ENCODE peak calls at places on chromosomes 13 and 19, in five cellular contexts. Q is NCI-H1092, U is HEK293T, X is nucleus accumbens, D is head of caudate nucleus. E is an unnamed sample.

GRCh38 chr19:2540646-2541454 is 64.9 kb downstream of the GADD45B start:
- DNase-seq in X (no peak), Q (no peak), D (no peak), U (no peak), E (no peak)

GRCh38 chr13:101996906-101997408 is 404.9 kb downstream of the FGF14 start:
- DNase-seq in U (no peak), D (no peak), Q (no peak), X (no peak), E (no peak)

GRCh38 chr13:83880275-83881027 is 1.8 kb downstream of the SLITRK1 start:
- DNase-seq in D (peak), U (no peak), X (peak), Q (peak), E (no peak)

GRCh38 chr19:50548191-50549058 is 19.8 kb downstream of the LRRC4B start:
- DNase-seq in U (no peak), X (peak), Q (no peak), D (peak), E (no peak)

GRCh38 chr13:68846663-68847062 is 1261.0 kb upstream of the ATXN8OS start:
- DNase-seq in U (no peak), X (no peak), Q (no peak), D (no peak), E (no peak)

GRCh38 chr19:41341669-41342490 is 11.8 kb downstream of the TGFB1 start:
- DNase-seq in U (no peak), Q (no peak), X (no peak), D (no peak), E (no peak)

GRCh38 chr19:42850981-42851717 is 28.4 kb downstream of the PSG1 start:
- DNase-seq in Q (no peak), D (peak), U (no peak), X (no peak), E (peak)

GRCh38 chr13:97875911-97876310 is 77.6 kb upstream of the IPO5 start:
- DNase-seq in D (no peak), U (no peak), Q (no peak), X (no peak), E (no peak)

GRCh38 chr13:90696254-90696653 is 651.2 kb upstream of the MIR17HG start:
- DNase-seq in U (no peak), Q (no peak), X (no peak), D (no peak), E (no peak)

GRCh38 chr19:55273978-55274707 is 5.8 kb downstream of the HSPBP1 start:
- DNase-seq in X (no peak), Q (peak), D (peak), U (no peak), E (no peak)

GRCh38 chr13:101398920-101399319 is 17.4 kb downstream of the NALCN start:
- DNase-seq in X (no peak), Q (no peak), D (no peak), U (no peak), E (no peak)

GRCh38 chr19:29273000-29273691 is 60.2 kb upstream of the UQCRFS1 start:
- DNase-seq in X (no peak), D (no peak), U (no peak), Q (no peak), E (no peak)

GRCh38 chr13:34611678-34612077 is 330.4 kb upstream of the NBEA start:
- DNase-seq in X (no peak), U (no peak), D (no peak), Q (no peak), E (no peak)

GRCh38 chr13:50081106-50081898 is 66.1 kb downstream of the KCNRG start:
- DNase-seq in Q (peak), U (peak), X (peak), D (peak), E (no peak)

GRCh38 chr13:91459485-91459884 is 61.1 kb downstream of the GPC5 start:
- DNase-seq in D (no peak), X (no peak), U (no peak), Q (no peak), E (no peak)

GRCh38 chr13:76168661-76169060 is 532.5 kb downstream of the LMO7 start:
- DNase-seq in U (no peak), X (no peak), Q (no peak), D (no peak), E (no peak)

GRCh38 chr13:105031306-105031705 is 1504.2 kb downstream of the EFNB2 start:
- DNase-seq in Q (no peak), D (no peak), X (no peak), U (no peak), E (no peak)

GRCh38 chr19:4064551-4065260 is 2.0 kb downstream of the ZBTB7A start:
- DNase-seq in Q (peak), U (no peak), X (peak), D (peak), E (peak)

GRCh38 chr19:3398114-3398899 is 31.9 kb downstream of the NFIC start:
- DNase-seq in D (peak), U (no peak), X (peak), Q (no peak), E (peak)

GRCh38 chr13:74325106-74325505 is 190.9 kb upstream of the KLF12 start:
- DNase-seq in X (no peak), Q (peak), U (peak), D (peak), E (no peak)

GRCh38 chr19:53536223-53536543 is 1.8 kb upstream of the ZNF331 start:
- DNase-seq in X (no peak), Q (no peak), U (no peak), D (no peak), E (no peak)

GRCh38 chr19:16288544-16288943 is 36.1 kb upstream of the KLF2 start:
- DNase-seq in D (no peak), Q (no peak), U (no peak), X (no peak), E (no peak)

GRCh38 chr19:16342002-16342715 is 17.5 kb downstream of the KLF2 start:
- DNase-seq in U (no peak), X (peak), D (peak), Q (no peak), E (no peak)

GRCh38 chr13:92849381-92849780 is 377.2 kb upstream of the GPC6 start:
- DNase-seq in D (no peak), U (no peak), Q (no peak), X (no peak), E (no peak)

GRCh38 chr19:18635831-18636182 is 1.0 kb upstream of the KLHL26 start:
- DNase-seq in X (no peak), U (no peak), Q (no peak), D (no peak), E (no peak)

GRCh38 chr13:110442946-110443632 is 118.4 kb downstream of the RAB20 start:
- DNase-seq in U (no peak), X (no peak), Q (no peak), D (no peak), E (no peak)

GRCh38 chr19:19399733-19400438 is 5.6 kb upstream of the GATAD2A start:
- DNase-seq in Q (no peak), D (no peak), U (no peak), X (no peak), E (no peak)

GRCh38 chr13:44786724-44787123 is 202.5 kb downstream of the NUFIP1 start:
- DNase-seq in X (no peak), Q (no peak), U (no peak), D (no peak), E (no peak)

GRCh38 chr13:113493315-113493951 is 2.9 kb upstream of the DCUN1D2 start:
- DNase-seq in X (no peak), U (peak), D (no peak), Q (no peak), E (no peak)

GRCh38 chr13:92901739-92902138 is 324.9 kb upstream of the GPC6 start:
- DNase-seq in U (no peak), X (no peak), D (no peak), Q (no peak), E (no peak)